ENCODE peak calls at places on chromosomes 16 and 17, in eight cellular contexts. S is OCI-LY7, M is IMR-90, X is H9, V is GM23248, T is fibroblast of lung, Y is hepatocyte, R is GM23338. U is an unnamed sample.

GRCh38 chr17:51000835-51001638 is 119.6 kb downstream of the SPAG9 start:
- DNase-seq in S (peak; percentile 80), Y (peak; percentile 75), R (peak; percentile 84), T (peak; percentile 87), M (peak; percentile 78), V (peak; percentile 81), X (no peak), U (peak; percentile 78)

GRCh38 chr17:79812206-79812968 is 15.5 kb upstream of the CBX8 start:
- DNase-seq in Y (no peak), R (no peak), S (no peak), X (no peak), T (no peak), V (no peak), M (no peak), U (no peak)

GRCh38 chr16:56684926-56685590 is 2.8 kb downstream of the MT1X start:
- DNase-seq in S (no peak), R (no peak), Y (no peak), M (no peak), V (no peak), X (no peak), T (no peak), U (no peak)

GRCh38 chr16:28100810-28101532 is 37.5 kb upstream of the GSG1L start:
- DNase-seq in T (no peak), Y (no peak), X (no peak), V (no peak), R (no peak), M (no peak), S (no peak), U (peak; percentile 49)

GRCh38 chr17:47717261-47717697 is 15.8 kb upstream of the TBX21 start:
- DNase-seq in S (no peak), Y (no peak), M (no peak), R (peak; percentile 37), X (no peak), V (no peak), T (no peak), U (no peak)

GRCh38 chr16:56824335-56824734 is 40.7 kb upstream of the SLC12A3 start:
- DNase-seq in R (peak; percentile 23), V (peak; percentile 51), Y (no peak), T (no peak), M (no peak), X (no peak), S (peak; percentile 17), U (no peak)

GRCh38 chr17:13978478-13978877 is 90.8 kb upstream of the COX10 start:
- DNase-seq in R (peak; percentile 14), V (no peak), Y (no peak), M (no peak), X (no peak), S (no peak), T (no peak), U (no peak)

GRCh38 chr17:49858796-49859195 is 10.9 kb upstream of the TAC4 start:
- DNase-seq in V (no peak), R (no peak), S (no peak), Y (no peak), X (no peak), M (no peak), T (no peak), U (peak; percentile 53)

GRCh38 chr17:42142371-42142896 is 12.4 kb downstream of the RAB5C start:
- DNase-seq in M (peak; percentile 87), Y (no peak), X (no peak), T (peak; percentile 35), S (no peak), V (peak; percentile 92), R (no peak), U (peak; percentile 92)

GRCh38 chr17:12659500-12659899 is 6.2 kb upstream of the MYOCD start:
- DNase-seq in Y (no peak), S (no peak), T (peak; percentile 32), R (no peak), M (peak; percentile 90), V (peak; percentile 21), X (no peak), U (no peak)

GRCh38 chr17:41906465-41907184 is 12.1 kb downstream of the ACLY start:
- DNase-seq in M (peak; percentile 35), X (no peak), R (no peak), T (peak; percentile 36), Y (no peak), S (no peak), V (no peak), U (peak; percentile 57)

GRCh38 chr16:26930776-26931175 is 136.0 kb upstream of the C16orf82 start:
- DNase-seq in R (no peak), X (no peak), M (no peak), T (no peak), Y (no peak), S (no peak), V (no peak), U (peak; percentile 65)

GRCh38 chr17:64496348-64496785 is 487 bp downstream of the POLG2 start:
- DNase-seq in M (no peak), Y (no peak), T (no peak), V (peak; percentile 71), R (peak; percentile 21), S (peak; percentile 13), X (no peak), U (peak; percentile 72)

GRCh38 chr16:1958715-1959268 is 546 bp upstream of the NDUFB10 start:
- DNase-seq in X (no peak), Y (no peak), T (no peak), R (no peak), S (no peak), M (no peak), V (no peak), U (peak; percentile 60)

GRCh38 chr17:77319211-77320031 is 178.7 kb downstream of the SEC14L1 start:
- DNase-seq in T (peak; percentile 81), S (peak; percentile 57), X (peak; percentile 78), Y (peak; percentile 94), M (peak; percentile 86), V (peak; percentile 99), R (peak; percentile 46), U (peak; percentile 97)

GRCh38 chr16:10552998-10553491 is 27.4 kb downstream of the EMP2 start:
- DNase-seq in R (peak; percentile 78), Y (no peak), X (peak; percentile 84), V (no peak), T (no peak), S (peak; percentile 76), M (no peak), U (no peak)

GRCh38 chr17:40850287-40850972 is 16.6 kb downstream of the KRT12 start:
- DNase-seq in V (peak; percentile 27), R (no peak), S (no peak), T (peak; percentile 78), Y (no peak), X (no peak), M (peak; percentile 70), U (no peak)

GRCh38 chr16:81601008-81601428 is 156.4 kb downstream of the CMIP start:
- DNase-seq in M (peak; percentile 72), T (peak; percentile 69), V (peak; percentile 81), X (no peak), Y (peak; percentile 46), R (no peak), S (no peak), U (peak; percentile 92)

DNA sequence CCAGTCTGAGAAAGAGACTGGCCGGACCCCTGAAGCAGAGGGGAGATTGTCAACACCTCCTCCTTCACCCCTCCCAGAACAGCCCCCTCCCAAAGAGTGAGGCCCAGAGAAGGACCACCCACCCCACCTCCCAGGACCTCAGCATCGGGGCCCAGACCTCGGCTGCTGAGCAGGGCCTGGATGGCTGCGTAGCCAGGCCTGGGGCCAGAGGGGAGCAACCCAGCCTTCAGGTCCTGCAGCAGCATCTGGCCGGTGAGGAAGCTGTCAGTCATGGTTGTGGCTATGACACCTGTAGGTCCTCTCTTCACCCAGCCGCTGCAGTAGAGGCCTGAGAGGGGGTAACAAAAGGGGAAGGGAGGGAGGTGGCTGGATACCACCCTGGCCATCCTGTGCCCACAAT is 3.2 kb upstream of the GRIN2C start:
- DNase-seq in T (no peak), R (no peak), M (no peak), S (no peak), Y (no peak), X (no peak), V (no peak), U (no peak)
- H4K20me1 ChIP-seq in T (no peaks in the 10 kb centered on the region), R (no peaks in the 10 kb centered on the region), M (peaks cover 4% of the 10 kb centered on the region), S (no peaks in the 10 kb centered on the region), Y (no peaks in the 10 kb centered on the region), X (no peaks in the 10 kb centered on the region), V (no peaks in the 10 kb centered on the region), U (no peaks in the 10 kb centered on the region)

GRCh38 chr16:2973605-2974318 is 4.6 kb downstream of the PAQR4 start:
- DNase-seq in M (no peak), V (no peak), X (no peak), R (no peak), T (no peak), S (no peak), Y (no peak), U (no peak)

GRCh38 chr16:2974319-2975056 is 5.3 kb downstream of the PAQR4 start:
- DNase-seq in Y (no peak), S (no peak), T (no peak), R (no peak), M (no peak), V (no peak), X (no peak), U (no peak)

GRCh38 chr16:2976673-2977072 is 3.6 kb downstream of the PKMYT1 start:
- DNase-seq in V (no peak), X (no peak), S (no peak), M (no peak), T (no peak), Y (no peak), R (no peak), U (no peak)

GRCh38 chr16:2976201-2976600 is 4.0 kb downstream of the PKMYT1 start:
- DNase-seq in M (no peak), V (no peak), S (no peak), R (no peak), T (no peak), X (no peak), Y (no peak), U (no peak)

DNA sequence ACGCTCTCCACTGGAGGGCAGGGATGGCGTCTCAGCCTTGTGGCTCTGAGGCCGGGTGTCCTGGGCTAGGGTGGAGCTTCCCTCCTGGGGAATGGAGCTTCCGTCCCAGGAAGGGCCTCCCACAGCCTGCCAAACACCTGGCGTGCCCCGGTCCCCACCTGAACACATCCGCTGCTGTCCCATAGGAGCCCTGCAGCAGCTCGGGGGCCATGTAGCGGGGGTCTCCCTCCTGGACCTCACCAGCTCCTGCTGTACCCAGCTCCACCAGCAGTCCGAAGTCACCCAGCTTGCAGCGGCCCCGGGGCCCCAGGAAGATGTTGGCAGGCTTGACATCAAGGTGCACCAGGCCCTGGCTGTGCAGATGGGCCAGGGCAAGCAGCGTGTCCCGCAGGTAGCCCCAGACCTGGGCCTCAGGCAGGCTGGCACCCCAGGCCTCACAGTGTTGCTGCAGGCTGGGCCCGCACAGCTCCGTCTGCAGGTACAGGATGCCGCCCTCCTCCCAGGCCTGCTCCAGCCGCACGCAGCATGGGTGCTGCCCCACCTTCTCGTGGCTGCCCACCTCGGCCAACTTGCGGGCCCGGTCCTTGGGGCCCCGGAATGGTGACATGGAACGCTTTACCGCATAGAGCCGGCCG is 5.0 kb downstream of the PKMYT1 start:
- DNase-seq in V (no peak), X (no peak), S (no peak), T (no peak), M (no peak), Y (no peak), R (no peak), U (no peak)
- H4K20me1 ChIP-seq in V (no peaks in the 10 kb centered on the region), X (peaks cover 3% of the 10 kb centered on the region), S (peaks cover 6% of the 10 kb centered on the region), T (no peaks in the 10 kb centered on the region), M (peaks cover 18% of the 10 kb centered on the region), Y (no peaks in the 10 kb centered on the region), R (peaks cover 17% of the 10 kb centered on the region), U (peaks cover 12% of the 10 kb centered on the region)

GRCh38 chr16:88733630-88734360 is 27.5 kb downstream of the CTU2 start:
- DNase-seq in V (no peak), S (no peak), Y (no peak), T (no peak), R (no peak), M (no peak), X (no peak), U (no peak)
- H4K20me1 ChIP-seq in V (no peaks in the 10 kb centered on the region), S (no peaks in the 10 kb centered on the region), Y (no peaks in the 10 kb centered on the region), T (no peaks in the 10 kb centered on the region), R (no peaks in the 10 kb centered on the region), M (peaks cover 60% of the 10 kb centered on the region), X (no peaks in the 10 kb centered on the region), U (peaks cover 39% of the 10 kb centered on the region)

GRCh38 chr17:46191332-46192210 is 1.7 kb downstream of the KANSL1 start:
- DNase-seq in V (peak; percentile 83), T (peak; percentile 42), Y (peak; percentile 67), R (peak; percentile 91), S (peak; percentile 49), M (no peak), X (peak; percentile 62), U (peak; percentile 95)
- H4K20me1 ChIP-seq in V (peaks cover 32% of the 10 kb centered on the region), T (peaks cover under 1% of the 10 kb centered on the region), Y (peaks cover 74% of the 10 kb centered on the region), R (peaks cover 44% of the 10 kb centered on the region), S (peaks cover 39% of the 10 kb centered on the region), M (peaks cover 68% of the 10 kb centered on the region), X (peaks cover 2% of the 10 kb centered on the region), U (peaks cover 72% of the 10 kb centered on the region)

U was measured in osteoblast.